ENCODE peak calls at places on chromosomes 7 and 10, in four cellular contexts. P is GM12878, K is GM12891, E is K562. Y is an unnamed sample.

GRCh38 chr10:123472606-123473005 is 193.5 kb upstream of the GPR26 start:
- DNase-seq in P (no peak), K (no peak), E (no peak), Y (no peak)

GRCh38 chr10:65570143-65571010 is 1355.5 kb upstream of the LRRTM3 start:
- DNase-seq in E (no peak), K (no peak), P (no peak), Y (no peak)

GRCh38 chr7:138608292-138608691 is 92.9 kb downstream of the SVOPL start:
- DNase-seq in E (no peak), K (no peak), P (peak), Y (no peak)

GRCh38 chr7:27899601-27900000 is 159.6 kb downstream of the TAX1BP1 start:
- DNase-seq in P (no peak), E (no peak), K (no peak), Y (no peak)

GRCh38 chr10:18616337-18616736 is 35.0 kb downstream of the NSUN6 start:
- DNase-seq in E (no peak), K (no peak), P (no peak), Y (no peak)

GRCh38 chr10:24350111-24350921 is 141.4 kb downstream of the KIAA1217 start:
- DNase-seq in K (no peak), E (no peak), P (no peak), Y (no peak)

GRCh38 chr7:124764847-124765400 is 668 bp downstream of the GPR37 start:
- DNase-seq in E (no peak), K (peak), P (no peak), Y (no peak)

GRCh38 chr7:101673315-101673714 is 44.2 kb upstream of the MYL10 start:
- DNase-seq in P (no peak), E (no peak), K (no peak), Y (no peak)

GRCh38 chr7:2146676-2147472 is 85.9 kb downstream of the MAD1L1 start:
- DNase-seq in P (no peak), E (no peak), K (no peak), Y (no peak)

GRCh38 chr7:84455788-84456187 is 261.2 kb upstream of the SEMA3A start:
- DNase-seq in P (no peak), E (no peak), K (no peak), Y (no peak)

GRCh38 chr7:142357953-142358520 is 100.2 kb upstream of the PRSS58 start:
- DNase-seq in E (peak), K (peak), P (peak), Y (peak)

GRCh38 chr10:127193125-127193524 is 3.3 kb downstream of the INSYN2A start:
- DNase-seq in K (no peak), E (no peak), P (no peak), Y (no peak)

GRCh38 chr7:99780588-99780987 is 3.4 kb downstream of the CYP3A4 start:
- DNase-seq in P (no peak), K (no peak), E (no peak), Y (no peak)

GRCh38 chr7:1080918-1081255 is 7.0 kb upstream of the GPER1 start:
- DNase-seq in E (no peak), P (no peak), K (no peak), Y (no peak)

GRCh38 chr7:1080251-1080917 is 7.5 kb upstream of the GPER1 start:
- DNase-seq in E (no peak), K (no peak), P (no peak), Y (no peak)

GRCh38 chr7:1083729-1084657 is 3.9 kb upstream of the GPER1 start:
- DNase-seq in K (no peak), E (no peak), P (no peak), Y (no peak)

GRCh38 chr7:1081336-1081735 is 6.6 kb upstream of the GPER1 start:
- DNase-seq in K (no peak), E (no peak), P (no peak), Y (no peak)

GRCh38 chr7:1081931-1082401 is 5.9 kb upstream of the GPER1 start:
- DNase-seq in P (no peak), E (no peak), K (no peak), Y (no peak)
- TF ChIP-seq SPI1 in P (no peak), E (no peak), K (no peak), Y (no peak)

GRCh38 chr10:124999433-125000365 is 57.8 kb downstream of the ZRANB1 start:
- DNase-seq in E (no peak), K (peak), P (no peak), Y (no peak)

GRCh38 chr10:124998624-124999291 is 56.8 kb downstream of the ZRANB1 start:
- DNase-seq in K (peak), E (no peak), P (no peak), Y (no peak)

GRCh38 chr10:125001313-125002043 is 59.6 kb downstream of the ZRANB1 start:
- DNase-seq in E (no peak), P (no peak), K (peak), Y (no peak)

GRCh38 chr10:125002044-125002422 is 60.1 kb downstream of the ZRANB1 start:
- DNase-seq in E (no peak), P (no peak), K (peak), Y (no peak)

DNA sequence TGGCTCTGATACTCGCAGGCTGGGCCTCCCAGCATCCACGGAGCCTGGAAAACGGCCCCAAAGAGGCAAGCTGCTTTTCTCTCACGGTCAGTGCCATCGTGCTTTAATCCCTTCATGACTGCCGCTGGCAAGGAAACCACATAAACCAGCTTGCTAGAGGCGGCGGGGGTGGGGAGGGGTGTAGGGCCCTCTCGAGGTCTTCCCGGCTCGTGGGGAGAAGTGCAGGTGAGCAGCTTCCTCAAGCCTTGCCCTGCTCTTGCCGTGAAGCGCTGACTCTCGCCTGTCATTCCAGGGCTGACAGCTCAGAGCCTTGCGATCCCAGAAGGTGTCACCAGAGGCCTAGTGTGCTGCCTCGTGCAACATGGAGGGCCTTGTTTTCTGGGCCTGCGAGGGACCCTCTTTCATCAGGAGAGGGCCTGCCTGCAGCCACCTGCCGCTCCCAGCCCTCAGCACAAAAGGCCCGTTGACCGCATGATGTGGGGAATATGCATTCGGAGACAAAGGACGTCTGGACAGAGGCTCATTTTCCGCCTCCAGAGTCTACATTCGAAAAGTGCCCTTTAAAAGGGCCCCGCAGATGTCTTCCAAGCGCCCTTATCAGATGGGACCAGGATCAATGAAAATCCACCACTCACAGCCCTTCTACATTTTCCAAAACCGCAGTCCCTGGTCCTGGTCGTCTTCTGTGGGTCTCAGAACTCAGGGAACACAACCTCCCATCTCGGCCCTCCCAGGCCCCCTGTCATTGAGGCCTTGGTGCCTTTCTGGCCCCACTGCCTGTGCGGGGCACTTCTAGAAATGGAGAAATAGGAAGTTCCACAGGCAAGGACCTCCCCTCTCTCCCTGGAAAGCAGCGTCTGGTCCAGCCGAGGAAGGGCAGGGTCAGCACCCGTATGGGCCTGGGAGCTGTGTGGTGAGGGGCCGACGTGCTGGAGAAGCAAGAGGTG is 58.7 kb downstream of the ZRANB1 start:
- DNase-seq in E (no peak), K (peak), P (no peak), Y (no peak)
- TF ChIP-seq POLR2AphosphoS5 in E (no peak), K (no peak), P (no peak), Y (no peak)

GRCh38 chr7:32496052-32496813 is 944 bp downstream of the AVL9 start:
- DNase-seq in E (peak), P (no peak), K (no peak), Y (no peak)

GRCh38 chr7:32502656-32503189 is 7.4 kb downstream of the AVL9 start:
- DNase-seq in P (no peak), E (no peak), K (no peak), Y (no peak)

GRCh38 chr7:32495298-32496051 is at the start of gene AVL9:
- DNase-seq in P (peak), K (peak), E (peak), Y (peak)

GRCh38 chr7:32501522-32501921 is 6.2 kb downstream of the AVL9 start:
- DNase-seq in K (no peak), E (no peak), P (no peak), Y (no peak)

GRCh38 chr7:32500922-32501341 is 5.6 kb downstream of the AVL9 start:
- DNase-seq in K (no peak), P (no peak), E (no peak), Y (peak)
- TF ChIP-seq SPI1 in K (no peak), P (no peak), E (no peak), Y (no peak)

GRCh38 chr10:3467052-3467906 is 294.7 kb upstream of the PITRM1 start:
- DNase-seq in E (no peak), P (no peak), K (no peak), Y (no peak)
- TF ChIP-seq POLR2AphosphoS5 in E (no peak), P (no peak), K (no peak), Y (no peak)

GRCh38 chr10:73781879-73782748 is at the start of gene CHCHD1:
- DNase-seq in K (peak), E (peak), P (peak), Y (peak)

GRCh38 chr10:73780966-73781365 is 882 bp upstream of the CHCHD1 start:
- DNase-seq in E (no peak), P (no peak), K (no peak), Y (no peak)

GRCh38 chr10:73781548-73781878 is 335 bp upstream of the CHCHD1 start:
- DNase-seq in E (no peak), K (no peak), P (no peak), Y (no peak)

GRCh38 chr10:73780301-73780700 is 1.5 kb upstream of the CHCHD1 start:
- DNase-seq in E (no peak), K (no peak), P (no peak), Y (no peak)

DNA sequence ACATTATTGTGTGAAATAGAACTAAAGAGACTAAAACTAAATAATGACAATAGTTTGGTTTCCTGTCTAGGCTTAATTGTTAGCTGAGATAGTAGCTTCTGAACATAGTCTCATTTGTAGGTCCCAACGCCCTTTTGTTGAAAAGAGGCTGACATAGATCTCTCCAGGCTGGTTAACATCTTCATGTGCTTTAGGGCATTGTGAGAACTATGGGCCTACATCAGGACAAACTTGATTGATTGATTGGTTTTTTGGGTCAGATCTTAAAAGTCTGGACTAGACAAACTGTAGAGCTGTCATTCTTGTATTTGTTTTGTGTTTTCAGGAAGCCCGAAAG is 869 bp downstream of the CHCHD1 start:
- DNase-seq in E (no peak), K (no peak), P (no peak), Y (no peak)
- TF ChIP-seq SPI1 in E (no peak), K (no peak), P (no peak), Y (no peak)

DNA sequence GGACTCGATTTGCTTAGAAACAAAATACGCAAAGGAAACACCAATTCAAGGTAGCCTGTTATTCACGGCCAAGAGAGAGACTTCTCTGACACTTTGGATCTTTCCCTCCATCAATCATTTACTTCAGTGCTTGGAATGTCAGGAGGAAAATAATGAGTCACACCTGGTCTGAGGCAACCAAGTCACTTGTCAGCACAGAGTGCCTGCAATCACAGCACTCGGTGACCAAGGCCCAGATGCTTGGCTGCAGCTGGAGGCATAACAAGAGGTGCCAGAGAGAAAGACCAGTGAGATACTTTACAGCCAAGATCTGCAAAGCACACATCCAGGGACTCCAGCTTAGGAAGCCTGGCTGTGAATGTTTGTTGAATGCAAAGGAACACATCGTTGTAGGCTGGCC is 34.0 kb downstream of the ASB13 start:
- DNase-seq in P (no peak), E (no peak), K (no peak), Y (no peak)
- TF ChIP-seq POLR2AphosphoS5 in P (no peak), E (no peak), K (no peak), Y (no peak)

DNA sequence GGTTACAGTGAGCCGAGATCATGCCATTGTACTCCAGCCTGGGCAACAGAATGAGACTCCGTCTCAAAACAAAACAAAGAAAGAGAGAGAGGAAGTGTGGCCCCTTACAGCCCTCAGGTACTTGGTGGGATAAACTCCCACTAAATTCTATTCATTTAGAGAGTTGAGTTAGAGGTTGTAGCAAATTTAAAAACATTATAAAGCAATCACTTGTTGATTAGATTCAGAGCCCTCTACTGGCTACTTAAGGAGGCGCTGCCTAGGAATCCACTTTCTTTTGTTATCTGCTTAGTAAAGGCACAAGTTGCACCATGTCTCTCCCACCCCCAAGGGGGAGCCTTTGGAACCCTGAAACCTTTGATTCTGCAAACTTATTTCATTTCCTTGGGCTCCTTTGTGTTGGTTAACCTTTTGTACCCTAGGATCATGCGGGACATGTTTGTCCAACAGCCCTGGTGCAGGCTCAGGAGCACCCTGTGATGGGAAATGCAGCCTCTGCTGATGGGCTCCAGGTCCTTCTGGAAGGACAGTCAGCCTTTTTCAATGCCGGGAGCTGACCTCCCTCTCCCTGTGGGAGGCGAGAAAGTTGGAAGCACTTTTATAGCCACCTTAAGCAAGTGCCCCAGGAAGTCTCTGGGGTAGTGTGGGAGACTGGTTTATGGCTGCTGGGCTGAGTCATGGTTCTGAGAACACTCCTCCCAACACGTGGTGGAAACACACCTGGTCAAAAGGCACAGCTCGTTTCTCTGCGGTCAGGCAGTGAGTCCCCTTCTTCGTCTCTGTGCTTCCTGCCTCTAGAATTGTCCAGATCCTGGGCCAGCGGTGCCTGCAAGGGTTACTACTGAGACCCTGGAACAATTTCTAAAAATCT is 2.3 kb downstream of the HKDC1 start:
- DNase-seq in K (peak), E (peak), P (peak), Y (peak)
- TF ChIP-seq SPI1 in K (peak), E (no peak), P (peak), Y (no peak)

GRCh38 chr10:7625836-7626235 is 40.9 kb downstream of the ITIH5 start:
- DNase-seq in P (no peak), K (no peak), E (no peak), Y (no peak)
- TF ChIP-seq POLR2AphosphoS5 in P (no peak), K (no peak), E (no peak), Y (no peak)

Y was measured in HL-60.